ENCODE peak calls at places on chromosomes 6 and 20, in five cellular contexts. N is fibroblast of lung, T is A673, F is astrocyte of the spinal cord, Y is fibroblast of mammary gland. K is an unnamed sample.

GRCh38 chr6:161639772-161640171 is 365.9 kb upstream of the AGPAT4 start:
- DNase-seq in Y (no peak), N (no peak), F (no peak), T (peak), K (no peak)

GRCh38 chr6:156686429-156686939 is 90.7 kb upstream of the ARID1B start:
- DNase-seq in N (peak), Y (peak), T (no peak), F (peak), K (peak)

GRCh38 chr6:44067073-44067759 is 60.0 kb downstream of the MRPL14 start:
- DNase-seq in Y (no peak), N (no peak), F (no peak), T (no peak), K (no peak)

GRCh38 chr6:89297695-89298351 is 17.3 kb downstream of the GABRR2 start:
- DNase-seq in N (peak), T (peak), Y (peak), F (peak), K (peak)

GRCh38 chr20:16575390-16576140 is 2.3 kb upstream of the KIF16B start:
- DNase-seq in T (no peak), N (no peak), Y (no peak), F (no peak), K (peak)

GRCh38 chr6:46909371-46909770 is 12.4 kb downstream of the ADGRF5 start:
- DNase-seq in Y (no peak), F (no peak), T (no peak), N (no peak), K (no peak)

GRCh38 chr6:92723390-92723931 is 695.9 kb downstream of the EPHA7 start:
- DNase-seq in N (no peak), T (no peak), Y (no peak), F (no peak), K (no peak)

GRCh38 chr6:8481727-8482126 is 46.4 kb upstream of the SLC35B3 start:
- DNase-seq in N (peak), T (peak), F (no peak), Y (peak), K (peak)

GRCh38 chr20:24034820-24035219 is 46.2 kb upstream of the GGTLC1 start:
- DNase-seq in Y (no peak), N (no peak), F (no peak), T (no peak), K (no peak)

GRCh38 chr6:134902074-134902861 is 47.6 kb downstream of the ALDH8A1 start:
- DNase-seq in Y (peak), N (no peak), F (no peak), T (no peak), K (no peak)

GRCh38 chr6:142531727-142532126 is 229.9 kb downstream of the ADGRG6 start:
- DNase-seq in Y (no peak), F (peak), T (no peak), N (no peak), K (no peak)

GRCh38 chr6:19438566-19439353 is 398.4 kb upstream of the ID4 start:
- DNase-seq in N (no peak), F (peak), T (peak), Y (no peak), K (no peak)

GRCh38 chr6:125985522-125985921 is 818 bp upstream of the TRMT11 start:
- DNase-seq in T (no peak), Y (no peak), N (no peak), F (no peak), K (no peak)

GRCh38 chr20:23583526-23583925 is 15.2 kb upstream of the CST9L start:
- DNase-seq in N (no peak), T (no peak), Y (no peak), F (no peak), K (no peak)

GRCh38 chr6:125793863-125794262 is 3.1 kb downstream of the NCOA7 start:
- DNase-seq in F (no peak), Y (peak), N (no peak), T (no peak), K (no peak)

GRCh38 chr6:110357696-110358535 is at the start of gene METTL24:
- DNase-seq in Y (no peak), N (no peak), F (no peak), T (peak), K (peak)

GRCh38 chr20:25271486-25272222 is 23.8 kb downstream of the PYGB start:
- DNase-seq in T (no peak), N (no peak), F (no peak), Y (no peak), K (no peak)

GRCh38 chr6:12473494-12473893 is 183.3 kb downstream of the EDN1 start:
- DNase-seq in Y (no peak), F (no peak), T (no peak), N (no peak), K (no peak)

GRCh38 chr20:49187330-49188100 is 619 bp downstream of the STAU1 start:
- DNase-seq in F (no peak), N (no peak), T (peak), Y (no peak), K (peak)

GRCh38 chr6:18099501-18099900 is 23.0 kb downstream of the NHLRC1 start:
- DNase-seq in Y (no peak), F (peak), N (no peak), T (no peak), K (no peak)

GRCh38 chr6:20564269-20564668 is 30.0 kb downstream of the CDKAL1 start:
- DNase-seq in T (peak), F (peak), N (peak), Y (peak), K (peak)

GRCh38 chr6:100488231-100488630 is 23.5 kb upstream of the SIM1 start:
- DNase-seq in Y (peak), T (no peak), F (no peak), N (no peak), K (no peak)

GRCh38 chr6:41021832-41022231 is 17.2 kb downstream of the UNC5CL start:
- DNase-seq in Y (peak), N (peak), T (peak), F (peak), K (no peak)

GRCh38 chr6:33857301-33858052 is 53.7 kb upstream of the MLN start:
- DNase-seq in Y (peak), F (no peak), T (no peak), N (no peak), K (no peak)

GRCh38 chr6:137133136-137133535 is 40.3 kb downstream of the IL22RA2 start:
- DNase-seq in T (no peak), N (no peak), F (no peak), Y (no peak), K (no peak)
- TF ChIP-seq CTCF in T (no peak), N (no peak), F (no peak), Y (no peak), K (no peak)

GRCh38 chr6:163405412-163406309 is 8.9 kb upstream of the QKI start:
- DNase-seq in Y (peak), T (no peak), N (no peak), F (no peak), K (peak)
- TF ChIP-seq CTCF in Y (no peak), T (no peak), N (no peak), F (no peak), K (no peak)

DNA sequence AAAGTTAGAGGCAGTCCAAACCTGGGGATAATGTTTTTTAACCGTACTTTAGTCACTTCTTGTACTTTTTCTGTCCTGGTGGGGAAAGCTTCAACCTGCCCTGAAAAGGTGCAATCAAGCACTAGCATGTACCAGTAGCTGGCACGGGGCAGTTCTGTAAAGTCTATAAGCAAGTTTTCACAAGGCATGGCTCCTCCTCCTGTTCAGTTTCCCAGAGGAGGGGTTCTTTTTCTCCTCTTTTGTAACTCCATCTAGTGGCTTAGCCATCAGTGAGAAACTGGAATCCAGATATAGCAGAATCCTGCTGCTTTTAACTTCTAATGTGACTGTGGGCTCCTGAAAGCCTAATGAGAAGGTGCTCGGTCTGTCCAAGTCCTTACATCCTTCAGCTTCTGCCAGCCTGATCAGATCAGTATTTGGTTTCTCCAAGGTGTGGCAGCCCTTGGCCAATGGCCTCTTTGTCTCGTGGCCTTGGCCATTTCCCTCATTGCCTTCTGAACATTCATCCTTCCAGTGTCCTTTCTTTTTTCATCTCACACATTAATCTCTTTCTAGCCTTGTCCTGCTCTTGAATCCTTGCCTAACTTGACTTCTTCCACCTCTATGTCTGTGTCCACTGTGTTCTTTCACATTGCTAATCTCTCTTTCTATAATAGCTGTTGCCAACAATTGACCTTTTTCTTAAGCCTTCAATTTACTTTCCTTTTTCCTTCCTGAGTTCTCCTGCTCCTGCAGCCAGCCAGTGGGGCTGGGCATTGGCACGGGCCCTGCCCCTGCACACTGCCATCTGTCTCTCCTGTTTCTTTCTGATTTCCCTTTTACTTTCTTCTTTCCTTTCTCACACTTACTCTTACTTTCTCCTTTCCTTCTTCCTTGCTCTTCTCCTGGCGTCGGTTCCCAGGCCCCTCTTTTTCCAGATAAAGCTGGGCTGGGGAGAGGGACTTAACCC is 222.0 kb upstream of the SYNCRIP start:
- DNase-seq in F (peak), T (peak), N (peak), Y (peak), K (no peak)
- TF ChIP-seq CTCF in F (peak), T (peak), N (peak), Y (peak), K (no peak)

DNA sequence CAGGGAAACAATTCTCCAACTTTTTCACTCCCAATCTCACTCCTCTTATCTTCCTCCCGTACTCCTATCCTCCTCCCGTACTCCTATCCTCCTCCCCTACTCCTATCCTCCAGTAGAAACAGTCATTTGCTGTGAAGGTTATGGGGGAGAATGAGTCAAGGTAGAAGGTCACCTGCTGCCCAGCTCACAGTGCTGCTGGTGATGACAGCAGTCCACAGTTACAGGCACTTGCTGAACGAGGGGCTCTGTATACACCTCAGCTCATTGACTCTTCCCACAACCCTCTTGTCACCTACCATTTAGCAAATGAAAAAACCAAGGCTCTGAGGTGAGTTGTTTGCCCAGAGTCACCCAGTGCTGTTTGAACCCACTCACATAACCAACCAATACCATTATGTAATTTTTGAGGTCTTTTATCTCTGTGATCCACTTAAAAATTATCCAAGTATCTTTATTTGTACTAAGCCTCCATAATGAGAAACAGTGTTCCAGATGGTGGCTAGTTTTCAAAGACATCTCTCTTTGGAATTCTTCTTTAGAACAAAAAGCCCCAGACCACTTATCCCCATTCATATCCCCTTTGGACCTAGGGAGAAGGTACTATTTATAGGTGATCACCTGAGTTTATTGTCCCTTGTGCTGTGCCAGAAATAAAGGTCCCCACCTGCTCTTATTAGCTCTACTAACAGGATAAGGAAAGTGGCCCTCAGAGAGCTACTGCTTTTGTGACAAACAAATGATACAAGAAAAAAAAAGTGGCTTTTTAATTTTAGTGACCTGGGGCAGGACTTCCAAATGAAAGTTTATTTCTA is 53.2 kb downstream of the PTPN1 start:
- DNase-seq in F (no peak), Y (no peak), N (no peak), T (no peak), K (no peak)
- TF ChIP-seq CTCF in F (no peak), Y (no peak), N (no peak), T (no peak), K (no peak)

GRCh38 chr20:1203630-1204029 is 376 bp downstream of the C20orf202 start:
- DNase-seq in N (no peak), Y (no peak), F (no peak), T (no peak), K (no peak)
- TF ChIP-seq CTCF in N (no peak), Y (no peak), F (no peak), T (no peak), K (no peak)

GRCh38 chr20:56630086-56630493 is 984 bp downstream of the TFAP2C start:
- DNase-seq in N (no peak), T (peak), F (peak), Y (peak), K (peak)

GRCh38 chr20:56631990-56632327 is 2.9 kb downstream of the TFAP2C start:
- DNase-seq in Y (no peak), N (no peak), F (no peak), T (no peak), K (no peak)

GRCh38 chr20:56629464-56630085 is 469 bp downstream of the TFAP2C start:
- DNase-seq in N (no peak), T (no peak), Y (no peak), F (no peak), K (peak)

GRCh38 chr20:56631318-56631989 is 2.3 kb downstream of the TFAP2C start:
- DNase-seq in T (no peak), N (no peak), F (no peak), Y (no peak), K (no peak)

DNA sequence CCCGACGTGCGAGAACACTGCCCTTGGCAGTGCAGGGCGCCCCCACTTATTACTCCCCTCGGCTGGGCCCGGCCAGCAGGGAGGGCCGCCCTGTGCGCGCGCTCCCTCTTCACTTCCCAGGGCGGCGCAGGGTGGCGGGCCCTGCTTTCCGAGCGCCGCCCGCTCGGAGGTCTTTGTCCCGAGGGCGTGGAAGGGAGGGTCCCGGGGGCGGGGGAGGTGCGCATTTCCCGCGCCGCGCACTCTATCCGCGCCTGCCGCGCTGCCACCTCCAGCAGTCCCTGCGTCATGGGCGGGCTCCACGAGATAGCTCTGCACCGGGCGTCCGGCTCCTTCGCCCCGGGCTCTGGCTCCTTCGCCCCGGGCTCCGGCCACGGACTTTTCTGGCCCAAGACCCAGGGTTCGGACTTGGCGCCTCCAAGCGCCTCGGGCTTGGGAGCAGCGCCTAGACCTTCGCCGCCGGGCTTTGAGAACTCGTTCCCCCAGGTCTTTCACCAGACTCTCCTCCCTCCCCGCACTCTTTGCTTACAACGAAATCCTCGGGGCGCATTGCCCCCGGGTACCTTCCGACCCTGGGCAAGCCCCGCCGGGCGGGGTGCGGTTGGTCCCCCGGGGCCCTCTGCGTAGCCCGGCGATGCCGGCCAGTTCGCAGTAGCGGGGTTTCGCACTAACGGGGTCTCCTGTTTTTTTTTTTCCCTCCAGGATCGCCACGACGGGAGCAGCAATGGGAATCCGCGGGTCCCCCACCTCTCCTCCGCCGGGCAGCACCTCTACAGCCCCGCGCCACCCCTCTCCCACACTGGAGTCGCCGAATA is 1.6 kb downstream of the TFAP2C start:
- DNase-seq in T (no peak), N (no peak), Y (peak), F (peak), K (peak)
- TF ChIP-seq CTCF in T (peak), N (no peak), Y (no peak), F (no peak), K (no peak)

GRCh38 chr6:82988904-82989303 is 76.7 kb downstream of the UBE3D start:
- DNase-seq in F (peak), T (no peak), Y (peak), N (peak), K (no peak)

GRCh38 chr6:82989891-82990290 is 75.8 kb downstream of the UBE3D start:
- DNase-seq in N (no peak), T (no peak), F (no peak), Y (no peak), K (no peak)

GRCh38 chr6:82984720-82985119 is 80.9 kb downstream of the UBE3D start:
- DNase-seq in F (no peak), Y (no peak), T (no peak), N (no peak), K (no peak)

GRCh38 chr6:82987951-82988350 is 77.7 kb downstream of the UBE3D start:
- DNase-seq in Y (no peak), T (no peak), F (no peak), N (no peak), K (no peak)

DNA sequence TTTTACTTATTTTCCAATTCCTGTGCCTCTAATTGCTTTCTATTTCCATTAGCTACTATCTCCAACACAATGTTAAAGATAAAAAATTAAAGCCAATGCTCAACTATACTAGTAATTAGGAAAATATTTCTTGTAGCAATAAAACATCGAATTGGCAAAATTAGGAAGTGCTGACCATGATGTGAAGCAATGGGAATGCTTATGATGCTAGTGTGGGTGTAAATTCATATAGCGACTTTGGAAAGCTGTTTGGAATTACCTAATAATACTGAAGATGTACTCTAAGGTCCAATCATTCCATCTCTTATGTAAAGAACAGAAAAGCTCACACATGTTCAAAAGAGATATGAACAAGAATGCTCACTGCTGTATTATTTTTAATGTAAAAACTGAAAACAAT is 78.2 kb downstream of the UBE3D start:
- DNase-seq in Y (peak), F (no peak), N (no peak), T (no peak), K (no peak)
- TF ChIP-seq CTCF in Y (no peak), F (no peak), N (no peak), T (no peak), K (no peak)

DNA sequence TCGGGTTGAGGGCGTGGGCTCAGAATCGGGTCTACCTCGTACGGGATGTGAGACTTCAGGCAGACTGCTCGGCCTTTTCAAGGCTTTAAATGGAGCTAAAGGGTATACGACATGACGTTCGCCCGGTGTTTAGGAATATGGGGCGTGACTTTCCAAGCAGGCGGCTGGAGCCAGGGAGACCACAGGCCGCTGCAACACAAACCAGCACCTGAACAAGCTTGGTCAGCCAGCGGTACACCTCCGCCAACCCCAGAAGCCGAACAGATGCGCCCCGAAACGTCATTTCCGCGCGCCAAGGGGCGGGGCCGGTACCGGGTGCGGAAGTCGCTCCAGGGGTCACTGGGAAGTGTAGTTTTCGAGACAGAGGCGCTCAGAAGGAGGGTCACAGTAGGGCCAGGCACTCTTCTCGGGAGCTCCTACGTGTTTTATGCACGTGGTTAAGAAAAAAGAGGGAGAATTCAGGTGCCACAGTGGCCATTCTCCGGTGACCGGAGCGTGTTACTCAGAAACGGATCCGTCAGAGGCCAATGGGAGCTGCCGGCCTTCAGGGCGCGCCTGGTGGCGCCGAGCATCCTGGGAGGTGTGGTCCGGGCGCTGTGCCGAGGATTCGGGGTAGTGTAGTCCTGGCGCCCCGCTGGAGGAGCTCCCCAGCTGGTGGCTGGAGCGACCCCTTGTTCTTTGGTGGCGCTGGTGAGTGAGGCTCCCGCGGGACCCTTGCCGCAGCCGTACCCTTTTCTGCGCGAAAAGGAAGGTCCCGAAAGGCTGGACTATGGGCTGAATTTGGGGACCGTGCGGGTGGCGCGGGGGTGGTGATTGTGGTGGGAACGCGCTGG is at the start of gene ZNF133:
- DNase-seq in T (peak), Y (peak), N (peak), F (peak), K (peak)
- TF ChIP-seq CTCF in T (no peak), Y (no peak), N (no peak), F (no peak), K (no peak)

K was measured in GM20000.